ENCODE peak calls at places on chromosome 15, in four cellular contexts. F is fibroblast of pulmonary artery, K is AG09319, Y is astrocyte of the spinal cord. O is an unnamed sample.
A peak's percentile ranks its signal among the peaks of the same experiment; 100 is the strongest.

GRCh38 chr15:68797157-68797556 is 23.5 kb downstream of the ANP32A start:
- DNase-seq in F (no peak), K (no peak), Y (peak; percentile 55), O (no peak)

GRCh38 chr15:75156306-75157215 is 45.1 kb upstream of the C15orf39 start:
- DNase-seq in F (no peak), K (no peak), Y (no peak), O (no peak)

GRCh38 chr15:89577776-89578115 is 2.5 kb downstream of the TICRR start:
- DNase-seq in F (no peak), K (no peak), Y (no peak), O (no peak)

GRCh38 chr15:89201465-89202005 is 19.8 kb downstream of the RLBP1 start:
- DNase-seq in F (no peak), K (no peak), Y (no peak), O (no peak)

GRCh38 chr15:64651573-64652260 is 123.7 kb downstream of the RBPMS2 start:
- DNase-seq in F (no peak), K (no peak), Y (no peak), O (peak; percentile 10)

GRCh38 chr15:66778716-66779115 is 76.7 kb downstream of the SMAD6 start:
- DNase-seq in F (no peak), K (no peak), Y (no peak), O (no peak)

GRCh38 chr15:92365079-92365478 is 28.6 kb upstream of the ST8SIA2 start:
- DNase-seq in F (peak; percentile 2), K (no peak), Y (peak; percentile 75), O (no peak)

GRCh38 chr15:75168374-75168773 is 33.3 kb upstream of the C15orf39 start:
- DNase-seq in F (no peak), K (no peak), Y (no peak), O (no peak)

GRCh38 chr15:63986751-63987341 is 59.4 kb downstream of the DAPK2 start:
- DNase-seq in F (no peak), K (no peak), Y (no peak), O (no peak)

GRCh38 chr15:39145146-39145545 is 435.7 kb upstream of the THBS1 start:
- DNase-seq in F (no peak), K (no peak), Y (no peak), O (no peak)

GRCh38 chr15:26294062-26294689 is 431.0 kb upstream of the ATP10A start:
- DNase-seq in F (no peak), K (no peak), Y (no peak), O (no peak)

DNA sequence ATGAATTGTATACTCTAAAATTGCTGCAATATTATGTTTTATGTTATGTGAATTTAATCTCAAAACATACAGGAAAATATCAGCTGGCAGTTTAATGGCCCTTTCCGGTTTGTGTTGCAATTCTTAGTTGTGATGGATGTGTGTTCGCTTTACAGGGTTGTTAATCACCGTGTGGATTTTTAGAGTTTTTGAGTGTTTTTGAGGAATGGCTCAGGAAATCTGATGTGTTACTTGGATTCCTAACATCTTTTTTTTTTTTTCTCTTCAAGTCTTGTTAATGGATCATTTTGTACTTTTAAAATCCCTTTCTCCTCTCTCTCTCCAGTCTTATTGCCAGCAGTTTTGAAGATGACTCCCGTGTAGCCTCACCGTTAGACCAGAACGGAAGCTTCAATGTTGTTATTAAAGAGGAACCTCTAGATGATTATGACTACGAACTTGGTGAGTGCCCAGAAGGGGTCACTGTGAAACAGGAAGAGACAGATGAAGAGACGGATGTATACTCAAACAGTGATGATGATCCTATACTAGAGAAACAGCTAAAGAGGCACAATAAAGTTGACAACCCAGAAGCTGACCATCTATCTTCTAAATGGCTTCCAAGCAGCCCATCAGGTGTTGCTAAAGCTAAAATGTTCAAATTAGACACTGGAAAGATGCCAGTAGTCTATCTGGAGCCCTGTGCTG is 35.7 kb downstream of the MGA start:
- DNase-seq in F (peak; percentile 61), K (no peak), Y (peak; percentile 42), O (peak; percentile 68)
- TF ChIP-seq CTCF in F (peak; percentile 42), K (peak; percentile 3), Y (peak; percentile 46), O (peak; percentile 77)

DNA sequence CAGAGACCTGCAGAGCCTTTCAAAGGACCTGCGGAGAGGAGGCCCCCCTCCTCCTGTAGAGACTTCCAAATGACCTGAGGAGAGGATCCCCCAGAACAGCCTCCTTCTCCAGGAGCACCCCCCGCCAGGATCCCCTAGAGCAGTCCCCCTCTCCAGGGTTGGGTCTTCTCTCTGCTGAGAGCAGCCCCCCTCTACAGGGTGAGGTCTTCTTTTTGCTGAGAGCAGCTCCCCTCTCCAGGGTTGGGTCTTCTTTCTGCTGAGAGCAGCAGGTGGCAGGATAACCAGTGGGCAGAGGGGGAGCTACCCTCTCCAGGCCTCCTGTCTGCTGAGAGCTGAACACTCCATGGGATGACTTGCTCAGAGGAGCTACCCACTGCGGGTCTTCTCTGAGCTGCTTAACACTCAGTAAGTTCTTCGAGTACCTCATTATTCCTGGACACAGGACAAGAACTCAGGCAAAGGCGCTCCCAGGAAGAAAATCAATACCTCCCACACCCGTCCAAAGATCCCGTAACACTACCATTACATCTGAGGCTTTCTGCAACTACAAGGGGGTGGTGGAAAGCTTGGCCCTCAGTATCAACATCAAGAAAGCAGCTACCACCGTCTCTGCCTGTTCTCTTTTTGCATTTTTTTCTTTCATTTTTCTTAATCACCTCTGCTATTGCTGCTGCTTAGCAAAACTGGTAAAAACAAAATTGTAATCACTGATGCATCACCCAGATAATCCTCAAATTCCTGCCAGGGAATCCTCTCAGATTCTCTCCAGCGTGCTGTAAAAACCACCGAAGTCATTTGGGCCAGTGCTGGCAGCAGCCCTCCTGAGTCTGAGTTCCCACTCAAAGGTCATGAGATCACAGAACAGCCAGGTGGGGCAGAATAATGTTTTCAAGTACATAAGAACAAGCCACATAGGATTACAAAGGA is 5.3 kb upstream of the SKIC8 start:
- DNase-seq in F (no peak), K (no peak), Y (no peak), O (no peak)
- TF ChIP-seq CTCF in F (no peak), K (no peak), Y (no peak), O (no peak)

GRCh38 chr15:72092691-72093090 is 25.3 kb downstream of the MYO9A start:
- DNase-seq in F (no peak), K (no peak), Y (no peak), O (no peak)

GRCh38 chr15:72099155-72099554 is 18.8 kb downstream of the MYO9A start:
- DNase-seq in F (no peak), K (no peak), Y (no peak), O (no peak)

GRCh38 chr15:72098076-72098475 is 19.9 kb downstream of the MYO9A start:
- DNase-seq in F (peak; percentile 2), K (no peak), Y (peak; percentile 7), O (no peak)
- TF ChIP-seq CTCF in F (no peak), K (no peak), Y (no peak), O (no peak)

GRCh38 chr15:65655026-65655425 is 33.3 kb downstream of the SLC24A1 start:
- DNase-seq in F (peak; percentile 44), K (no peak), Y (peak; percentile 32), O (peak; percentile 38)
- TF ChIP-seq CTCF in F (no peak), K (no peak), Y (no peak), O (no peak)

DNA sequence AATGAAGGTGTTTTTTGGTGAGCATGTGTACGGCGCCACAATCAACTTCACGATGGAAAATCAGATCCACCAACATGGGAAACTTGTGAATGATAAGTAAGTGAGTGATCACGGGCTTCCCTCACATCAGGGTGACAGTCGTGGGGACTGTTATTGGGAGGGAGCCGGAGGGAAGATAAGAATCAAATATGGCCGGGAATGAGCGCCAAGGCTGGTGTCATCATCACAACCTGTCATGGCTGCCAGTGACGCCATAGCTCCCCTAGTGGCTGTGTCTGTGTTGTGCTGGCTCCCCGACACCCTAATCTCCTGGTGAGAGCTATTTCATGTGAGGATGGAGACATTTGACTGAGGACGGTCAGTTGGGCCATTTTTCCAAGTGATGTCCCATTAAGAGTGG is 168.5 kb downstream of the SV2B start:
- DNase-seq in F (no peak), K (no peak), Y (no peak), O (no peak)
- TF ChIP-seq CTCF in F (peak; percentile 27), K (peak; percentile 7), Y (peak; percentile 41), O (peak; percentile 44)